ENCODE peak calls at places on chromosomes 1 and 21, in four cellular contexts. One of them, this sample, is unnamed.

GRCh38 chr1:24745711-24746582 is 700 bp downstream of the CLIC4 start:
- DNase-seq in HepG2: no peak
- DNase-seq in WTC11: no peak
- DNase-seq in GM12878: no peak
- DNase-seq in this sample: peak

GRCh38 chr1:37691497-37692077 is 729 bp upstream of the CDCA8 start:
- DNase-seq in HepG2: peak
- DNase-seq in WTC11: peak
- DNase-seq in GM12878: no peak
- DNase-seq in this sample: peak

GRCh38 chr1:241641748-241642592 is 1.8 kb upstream of the CHML start:
- DNase-seq in HepG2: peak
- DNase-seq in WTC11: no peak
- DNase-seq in GM12878: no peak
- DNase-seq in this sample: no peak

GRCh38 chr1:77283701-77284425 is 2.0 kb downstream of the AK5 start:
- DNase-seq in HepG2: no peak
- DNase-seq in WTC11: no peak
- DNase-seq in GM12878: no peak
- DNase-seq in this sample: no peak

GRCh38 chr1:33010946-33011731 is 25.5 kb downstream of the AK2 start:
- DNase-seq in HepG2: no peak
- DNase-seq in WTC11: no peak
- DNase-seq in GM12878: no peak
- DNase-seq in this sample: no peak

GRCh38 chr1:84862810-84863251 is 30.2 kb downstream of the LPAR3 start:
- DNase-seq in HepG2: no peak
- DNase-seq in WTC11: no peak
- DNase-seq in GM12878: peak
- DNase-seq in this sample: no peak

GRCh38 chr1:50603274-50604271 is 180.3 kb upstream of the DMRTA2 start:
- DNase-seq in HepG2: no peak
- DNase-seq in WTC11: no peak
- DNase-seq in GM12878: no peak
- DNase-seq in this sample: no peak

GRCh38 chr1:150562384-150563339 is 13.5 kb downstream of the ADAMTSL4 start:
- DNase-seq in HepG2: no peak
- DNase-seq in WTC11: peak
- DNase-seq in GM12878: peak
- DNase-seq in this sample: no peak

GRCh38 chr1:88579598-88579997 is 104.5 kb upstream of the PKN2 start:
- DNase-seq in HepG2: no peak
- DNase-seq in WTC11: no peak
- DNase-seq in GM12878: no peak
- DNase-seq in this sample: no peak

GRCh38 chr1:37726746-37727145 is 34.4 kb downstream of the CDCA8 start:
- DNase-seq in HepG2: no peak
- DNase-seq in WTC11: no peak
- DNase-seq in GM12878: no peak
- DNase-seq in this sample: no peak

GRCh38 chr1:194277927-194278326 is 1091.5 kb upstream of the B3GALT2 start:
- DNase-seq in HepG2: no peak
- DNase-seq in WTC11: no peak
- DNase-seq in GM12878: no peak
- DNase-seq in this sample: no peak
- TF ChIP-seq CREM in HepG2: no peak
- TF ChIP-seq CREM in WTC11: no peak
- TF ChIP-seq CREM in GM12878: no peak
- TF ChIP-seq CREM in this sample: no peak

GRCh38 chr1:8031176-8031785 is 5.2 kb upstream of the ERRFI1 start:
- DNase-seq in HepG2: no peak
- DNase-seq in WTC11: no peak
- DNase-seq in GM12878: no peak
- DNase-seq in this sample: peak
- TF ChIP-seq CREM in HepG2: no peak
- TF ChIP-seq CREM in WTC11: no peak
- TF ChIP-seq CREM in GM12878: no peak
- TF ChIP-seq CREM in this sample: no peak

GRCh38 chr1:34859442-34860200 is at the start of gene SMIM12:
- DNase-seq in HepG2: peak
- DNase-seq in WTC11: peak
- DNase-seq in GM12878: peak
- DNase-seq in this sample: peak

GRCh38 chr1:34864759-34865158 is 5.2 kb upstream of the SMIM12 start:
- DNase-seq in HepG2: no peak
- DNase-seq in WTC11: no peak
- DNase-seq in GM12878: no peak
- DNase-seq in this sample: peak

GRCh38 chr1:34856697-34857096 is 2.9 kb downstream of the SMIM12 start:
- DNase-seq in HepG2: no peak
- DNase-seq in WTC11: no peak
- DNase-seq in GM12878: no peak
- DNase-seq in this sample: no peak

GRCh38 chr1:34863501-34863900 is 4.0 kb upstream of the SMIM12 start:
- DNase-seq in HepG2: no peak
- DNase-seq in WTC11: no peak
- DNase-seq in GM12878: no peak
- DNase-seq in this sample: no peak

GRCh38 chr1:34858901-34859441 is 578 bp downstream of the SMIM12 start:
- DNase-seq in HepG2: no peak
- DNase-seq in WTC11: no peak
- DNase-seq in GM12878: no peak
- DNase-seq in this sample: peak
- TF ChIP-seq CREM in HepG2: no peak
- TF ChIP-seq CREM in WTC11: no peak
- TF ChIP-seq CREM in GM12878: no peak
- TF ChIP-seq CREM in this sample: no peak

GRCh38 chr1:209720326-209720725 is 15.7 kb downstream of the HSD11B1 start:
- DNase-seq in HepG2: no peak
- DNase-seq in WTC11: no peak
- DNase-seq in GM12878: no peak
- DNase-seq in this sample: no peak
- TF ChIP-seq CREM in HepG2: no peak
- TF ChIP-seq CREM in WTC11: no peak
- TF ChIP-seq CREM in GM12878: no peak
- TF ChIP-seq CREM in this sample: no peak

DNA sequence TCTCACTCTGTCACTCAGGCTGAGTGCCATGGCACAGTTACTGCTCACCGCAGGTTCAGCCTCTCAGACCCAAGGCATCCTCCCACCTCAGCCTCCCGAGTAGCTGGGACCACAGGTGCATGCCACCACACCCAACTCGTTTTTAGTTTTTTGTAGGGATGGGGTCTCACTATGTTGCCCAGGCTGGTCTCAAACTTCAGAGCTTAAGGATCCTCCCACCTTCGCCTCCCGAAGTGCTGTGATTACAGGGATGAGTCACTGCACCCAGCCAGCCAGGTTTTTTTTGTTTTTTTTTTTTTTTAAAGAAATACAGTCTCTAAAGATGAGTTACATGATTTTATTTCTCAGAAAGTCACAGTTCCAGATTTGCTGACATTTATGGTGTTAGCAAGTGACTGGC is 29.0 kb downstream of the BACE2 start:
- DNase-seq in HepG2: no peak
- DNase-seq in WTC11: no peak
- DNase-seq in GM12878: no peak
- DNase-seq in this sample: no peak
- TF ChIP-seq CREM in HepG2: no peak
- TF ChIP-seq CREM in WTC11: no peak
- TF ChIP-seq CREM in GM12878: no peak
- TF ChIP-seq CREM in this sample: no peak

This sample was measured in K562.